ENCODE peak calls at places on chromosome 19, in four cellular contexts. A is HepG2, X is H1, V is K562. P is an unnamed sample.

GRCh38 chr19:2376784-2377519 is 16.9 kb downstream of the TMPRSS9 start:
- DNase-seq in A (no peak), X (no peak), V (no peak), P (no peak)

GRCh38 chr19:31039151-31039550 is 310.1 kb downstream of the TSHZ3 start:
- DNase-seq in A (no peak), X (no peak), V (no peak), P (no peak)

GRCh38 chr19:10884273-10884672 is 12.9 kb downstream of the CARM1 start:
- DNase-seq in A (no peak), X (no peak), V (no peak), P (peak)

GRCh38 chr19:48481191-48481500 is 12.0 kb downstream of the CYTH2 start:
- DNase-seq in A (no peak), X (no peak), V (no peak), P (no peak)

GRCh38 chr19:35166100-35167063 is 11.8 kb downstream of the FXYD5 start:
- DNase-seq in A (no peak), X (no peak), V (peak), P (no peak)

GRCh38 chr19:58054792-58055482 is 4.1 kb upstream of the ZNF135 start:
- DNase-seq in A (no peak), X (peak), V (no peak), P (no peak)

GRCh38 chr19:2271516-2272103 is 10.4 kb downstream of the PEAK3 start:
- DNase-seq in A (no peak), X (no peak), V (no peak), P (no peak)

GRCh38 chr19:53549354-53549753 is 11.4 kb downstream of the ZNF331 start:
- DNase-seq in A (no peak), X (no peak), V (no peak), P (no peak)

GRCh38 chr19:46309056-46309455 is 12.2 kb downstream of the HIF3A start:
- DNase-seq in A (no peak), X (no peak), V (no peak), P (no peak)

GRCh38 chr19:41355802-41356201 is 2.1 kb upstream of the TGFB1 start:
- DNase-seq in A (no peak), X (no peak), V (no peak), P (no peak)

GRCh38 chr19:13622727-13623126 is 116.4 kb upstream of the CACNA1A start:
- DNase-seq in A (no peak), X (no peak), V (no peak), P (no peak)

GRCh38 chr19:2041686-2042484 is 9.2 kb downstream of the MKNK2 start:
- DNase-seq in A (no peak), X (peak), V (peak), P (peak)

GRCh38 chr19:27909861-27910260 is 1303.1 kb downstream of the UQCRFS1 start:
- DNase-seq in A (no peak), X (no peak), V (no peak), P (no peak)

GRCh38 chr19:48489608-48490216 is 20.5 kb downstream of the CYTH2 start:
- DNase-seq in A (peak), X (peak), V (peak), P (peak)

GRCh38 chr19:44890366-44891015 is 563 bp upstream of the TOMM40 start:
- DNase-seq in A (peak), X (peak), V (peak), P (peak)

GRCh38 chr19:44892932-44893331 is 1.9 kb downstream of the TOMM40 start:
- DNase-seq in A (no peak), X (no peak), V (no peak), P (no peak)

GRCh38 chr19:44894946-44895345 is 3.9 kb downstream of the TOMM40 start:
- DNase-seq in A (no peak), X (no peak), V (no peak), P (no peak)

GRCh38 chr19:44891016-44891882 is at the start of gene TOMM40:
- DNase-seq in A (peak), X (peak), V (no peak), P (no peak)

GRCh38 chr19:44893704-44894103 is 2.6 kb downstream of the TOMM40 start:
- DNase-seq in A (no peak), X (no peak), V (no peak), P (no peak)
- TF ChIP-seq FOSL1 in A (no peak), X (no peak), V (no peak), P (no peak)

DNA sequence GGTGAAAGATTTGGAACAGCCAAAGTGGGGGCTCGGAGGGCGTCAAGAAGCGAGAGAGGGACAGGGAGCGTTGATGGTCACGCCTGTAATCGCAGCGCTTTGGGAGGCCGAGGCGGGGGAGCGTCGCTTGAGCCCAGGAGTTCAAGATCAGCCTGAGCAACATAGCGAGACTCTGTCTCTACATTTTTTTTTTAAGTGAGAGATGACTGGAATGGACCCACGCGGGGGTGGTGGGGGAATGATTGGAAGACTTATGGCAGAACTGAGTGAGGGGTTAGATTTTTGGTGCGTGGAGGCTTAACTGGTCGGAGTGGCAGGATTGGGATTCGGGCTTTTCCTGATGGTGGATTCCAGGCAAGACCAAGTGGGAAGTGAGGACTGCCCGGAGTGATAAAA is 725 bp downstream of the PSMD8 start:
- DNase-seq in A (no peak), X (no peak), V (no peak), P (no peak)
- TF ChIP-seq FOSL1 in A (no peak), X (no peak), V (no peak), P (no peak)

DNA sequence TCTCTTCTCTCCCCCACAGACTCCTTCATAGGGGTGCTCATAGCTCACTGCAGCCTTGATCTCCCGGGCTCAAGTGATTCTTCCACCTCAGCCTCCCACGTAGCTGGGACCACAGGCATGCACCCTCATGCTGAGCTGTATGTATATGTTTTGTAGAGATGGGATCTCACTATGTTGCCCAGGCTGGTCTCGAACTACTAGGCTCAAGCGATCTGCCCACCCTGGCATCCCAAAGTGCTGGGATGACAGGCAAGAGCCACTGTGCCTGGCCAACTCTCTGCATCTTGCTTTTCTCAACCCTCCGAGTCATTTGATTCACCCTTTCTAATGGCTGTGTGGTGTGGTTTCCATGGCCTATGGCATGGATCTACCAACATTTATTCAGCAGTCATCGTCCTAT is 10.1 kb upstream of the IRGC start:
- DNase-seq in A (no peak), X (no peak), V (no peak), P (no peak)
- TF ChIP-seq FOSL1 in A (no peak), X (no peak), V (no peak), P (no peak)

DNA sequence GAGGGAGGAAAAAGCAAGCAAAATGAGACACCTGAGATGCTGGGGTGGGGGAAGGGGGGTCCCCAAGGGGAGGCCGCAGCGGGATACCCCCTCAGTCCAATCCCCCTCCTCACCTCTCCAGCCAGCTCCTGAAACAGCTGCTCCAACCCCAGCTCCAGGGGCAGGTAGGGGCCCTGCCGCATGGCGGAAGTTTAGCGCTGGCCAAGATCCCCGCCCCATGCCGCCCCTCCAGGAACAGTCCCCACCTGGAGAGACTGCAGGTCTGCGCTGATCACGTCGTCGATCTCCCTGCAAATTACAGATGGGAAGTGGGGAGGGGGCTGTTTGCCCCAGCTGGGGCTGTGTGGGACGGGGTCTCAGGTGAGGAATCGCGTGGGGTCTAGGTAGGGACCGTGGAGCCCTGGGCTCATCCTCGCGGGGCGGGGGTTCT is 9.0 kb downstream of the CAPN12 start:
- DNase-seq in A (no peak), X (peak), V (peak), P (no peak)
- TF ChIP-seq FOSL1 in A (no peak), X (no peak), V (no peak), P (no peak)

GRCh38 chr19:18428173-18428836 is 9.1 kb downstream of the SSBP4 start:
- DNase-seq in A (no peak), X (no peak), V (no peak), P (no peak)
- TF ChIP-seq FOSL1 in A (no peak), X (no peak), V (no peak), P (no peak)

GRCh38 chr19:32720216-32720935 is 809 bp downstream of the TDRD12 start:
- DNase-seq in A (no peak), X (no peak), V (no peak), P (no peak)

GRCh38 chr19:32718286-32718685 is 1.3 kb upstream of the TDRD12 start:
- DNase-seq in A (no peak), X (no peak), V (no peak), P (no peak)

GRCh38 chr19:32719611-32720059 is at the start of gene TDRD12:
- DNase-seq in A (no peak), X (peak), V (no peak), P (no peak)

GRCh38 chr19:32720936-32721250 is 1.3 kb downstream of the TDRD12 start:
- DNase-seq in A (no peak), X (no peak), V (no peak), P (no peak)

GRCh38 chr19:32717496-32717895 is 2.1 kb upstream of the TDRD12 start:
- DNase-seq in A (no peak), X (no peak), V (no peak), P (no peak)
- TF ChIP-seq FOSL1 in A (no peak), X (no peak), V (no peak), P (no peak)

DNA sequence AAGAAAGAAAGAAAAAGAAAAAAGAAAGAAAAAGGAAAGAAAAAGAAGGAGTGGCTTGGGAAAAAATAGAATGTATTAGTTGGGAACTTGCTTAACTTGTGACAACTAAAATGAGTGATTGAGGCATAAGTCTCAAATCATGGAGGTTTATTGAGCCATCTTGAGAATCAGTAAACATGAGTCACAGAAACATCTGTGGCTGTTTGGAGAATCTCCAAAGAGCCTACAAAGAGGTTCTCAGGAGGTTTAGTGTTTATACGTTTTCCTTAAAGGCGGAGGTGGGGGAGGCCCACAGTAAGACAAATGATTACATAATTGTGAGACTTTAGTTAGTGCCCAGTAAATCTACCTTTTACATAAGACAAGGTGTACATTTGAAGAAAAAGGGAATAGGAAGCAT is 38.6 kb downstream of the WDR87 start:
- DNase-seq in A (no peak), X (no peak), V (no peak), P (no peak)
- TF ChIP-seq FOSL1 in A (no peak), X (no peak), V (no peak), P (no peak)

GRCh38 chr19:6732803-6733337 is 4.5 kb downstream of the GPR108 start:
- DNase-seq in A (no peak), X (no peak), V (no peak), P (no peak)
- TF ChIP-seq FOSL1 in A (no peak), X (no peak), V (no peak), P (no peak)

GRCh38 chr19:54630784-54631183 is 500 bp downstream of the LILRB1 start:
- DNase-seq in A (no peak), X (no peak), V (no peak), P (no peak)
- TF ChIP-seq FOSL1 in A (no peak), X (no peak), V (no peak), P (no peak)